ENCODE peak calls at places on chromosomes 16 and 17, in six cellular contexts. One of them, this sample, is unnamed.

GRCh38 chr17:75830168-75831031 is 13.8 kb downstream of the UNC13D start:
- DNase-seq in endothelial cell: peak; percentile 70
- DNase-seq in fibroblast of the aortic adventitia: no peak
- DNase-seq in lower lobe of right lung: no peak
- DNase-seq in neural crest cell: peak; percentile 69
- DNase-seq in MM.1S: no peak
- DNase-seq in this sample: peak; percentile 65

GRCh38 chr16:6891486-6891885 is 441.2 kb upstream of the RBFOX1 start:
- DNase-seq in endothelial cell: no peak
- DNase-seq in fibroblast of the aortic adventitia: no peak
- DNase-seq in lower lobe of right lung: no peak
- DNase-seq in neural crest cell: no peak
- DNase-seq in MM.1S: no peak
- DNase-seq in this sample: no peak

GRCh38 chr17:39264119-39264518 is 38.4 kb upstream of the STAC2 start:
- DNase-seq in endothelial cell: no peak
- DNase-seq in fibroblast of the aortic adventitia: peak; percentile 70
- DNase-seq in lower lobe of right lung: no peak
- DNase-seq in neural crest cell: no peak
- DNase-seq in MM.1S: no peak
- DNase-seq in this sample: no peak

GRCh38 chr17:21510686-21511367 is 134.7 kb downstream of the KCNJ12 start:
- DNase-seq in endothelial cell: no peak
- DNase-seq in fibroblast of the aortic adventitia: no peak
- DNase-seq in lower lobe of right lung: no peak
- DNase-seq in neural crest cell: no peak
- DNase-seq in MM.1S: no peak
- DNase-seq in this sample: no peak

GRCh38 chr17:21285164-21286065 is 904 bp downstream of the MAP2K3 start:
- DNase-seq in endothelial cell: no peak
- DNase-seq in fibroblast of the aortic adventitia: peak; percentile 50
- DNase-seq in lower lobe of right lung: no peak
- DNase-seq in neural crest cell: no peak
- DNase-seq in MM.1S: no peak
- DNase-seq in this sample: peak; percentile 32

GRCh38 chr16:8963825-8964441 is at the start of gene USP7:
- DNase-seq in endothelial cell: peak; percentile 92
- DNase-seq in fibroblast of the aortic adventitia: peak; percentile 82
- DNase-seq in lower lobe of right lung: peak; percentile 96
- DNase-seq in neural crest cell: peak; percentile 83
- DNase-seq in MM.1S: peak; percentile 90
- DNase-seq in this sample: peak; percentile 97

GRCh38 chr17:16428098-16428882 is 12.9 kb downstream of the TRPV2 start:
- DNase-seq in endothelial cell: peak; percentile 69
- DNase-seq in fibroblast of the aortic adventitia: peak; percentile 49
- DNase-seq in lower lobe of right lung: peak; percentile 70
- DNase-seq in neural crest cell: peak; percentile 62
- DNase-seq in MM.1S: no peak
- DNase-seq in this sample: no peak

GRCh38 chr16:7613518-7613917 is 280.9 kb downstream of the RBFOX1 start:
- DNase-seq in endothelial cell: no peak
- DNase-seq in fibroblast of the aortic adventitia: no peak
- DNase-seq in lower lobe of right lung: no peak
- DNase-seq in neural crest cell: no peak
- DNase-seq in MM.1S: no peak
- DNase-seq in this sample: no peak

GRCh38 chr16:88455610-88456355 is 2.7 kb downstream of the ZFPM1 start:
- DNase-seq in endothelial cell: peak; percentile 53
- DNase-seq in fibroblast of the aortic adventitia: peak; percentile 65
- DNase-seq in lower lobe of right lung: no peak
- DNase-seq in neural crest cell: peak; percentile 43
- DNase-seq in MM.1S: peak; percentile 64
- DNase-seq in this sample: peak; percentile 90

GRCh38 chr17:49616086-49616485 is 40.4 kb downstream of the NXPH3 start:
- DNase-seq in endothelial cell: no peak
- DNase-seq in fibroblast of the aortic adventitia: peak; percentile 32
- DNase-seq in lower lobe of right lung: no peak
- DNase-seq in neural crest cell: no peak
- DNase-seq in MM.1S: peak; percentile 12
- DNase-seq in this sample: no peak

GRCh38 chr16:23026777-23027362 is 122.4 kb downstream of the USP31 start:
- DNase-seq in endothelial cell: peak; percentile 54
- DNase-seq in fibroblast of the aortic adventitia: peak; percentile 16
- DNase-seq in lower lobe of right lung: no peak
- DNase-seq in neural crest cell: peak; percentile 57
- DNase-seq in MM.1S: no peak
- DNase-seq in this sample: no peak

GRCh38 chr16:82016268-82016667 is 5.0 kb upstream of the SDR42E1 start:
- DNase-seq in endothelial cell: peak; percentile 11
- DNase-seq in fibroblast of the aortic adventitia: peak; percentile 72
- DNase-seq in lower lobe of right lung: no peak
- DNase-seq in neural crest cell: no peak
- DNase-seq in MM.1S: peak; percentile 11
- DNase-seq in this sample: no peak

GRCh38 chr17:78573955-78574354 is 3.2 kb downstream of the DNAH17 start:
- DNase-seq in endothelial cell: no peak
- DNase-seq in fibroblast of the aortic adventitia: no peak
- DNase-seq in lower lobe of right lung: no peak
- DNase-seq in neural crest cell: no peak
- DNase-seq in MM.1S: no peak
- DNase-seq in this sample: no peak
- TF ChIP-seq CTCF in endothelial cell: no peak
- TF ChIP-seq CTCF in fibroblast of the aortic adventitia: no peak
- TF ChIP-seq CTCF in lower lobe of right lung: no peak
- TF ChIP-seq CTCF in neural crest cell: no peak
- TF ChIP-seq CTCF in MM.1S: no peak
- TF ChIP-seq CTCF in this sample: no peak

DNA sequence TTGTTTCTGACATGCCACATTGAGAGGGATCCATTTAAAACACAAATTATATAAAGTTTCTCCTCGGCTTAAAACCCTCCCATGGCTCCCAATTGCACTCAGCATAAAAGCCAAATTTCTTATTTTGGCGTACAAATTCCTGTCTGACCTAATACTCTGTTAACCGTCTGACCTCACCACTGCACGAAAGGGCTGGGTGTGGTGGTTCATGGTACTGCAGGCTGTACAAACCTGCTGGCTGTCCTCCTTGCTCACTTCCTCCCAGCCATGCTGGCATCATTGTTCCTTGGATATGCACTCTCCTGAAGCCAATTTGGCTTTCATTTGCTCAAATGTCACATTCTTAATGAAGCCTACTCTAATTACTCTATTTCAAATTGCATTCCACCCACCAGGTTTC is 301.6 kb upstream of the C16orf82 start:
- DNase-seq in endothelial cell: peak; percentile 18
- DNase-seq in fibroblast of the aortic adventitia: no peak
- DNase-seq in lower lobe of right lung: no peak
- DNase-seq in neural crest cell: peak; percentile 12
- DNase-seq in MM.1S: no peak
- DNase-seq in this sample: no peak
- TF ChIP-seq CTCF in endothelial cell: peak; percentile 33
- TF ChIP-seq CTCF in fibroblast of the aortic adventitia: peak; percentile 43
- TF ChIP-seq CTCF in lower lobe of right lung: peak; percentile 32
- TF ChIP-seq CTCF in neural crest cell: peak; percentile 54
- TF ChIP-seq CTCF in MM.1S: peak; percentile 23
- TF ChIP-seq CTCF in this sample: no peak

GRCh38 chr17:18139949-18140348 is 31.4 kb downstream of the MYO15A start:
- DNase-seq in endothelial cell: no peak
- DNase-seq in fibroblast of the aortic adventitia: peak; percentile 16
- DNase-seq in lower lobe of right lung: no peak
- DNase-seq in neural crest cell: no peak
- DNase-seq in MM.1S: no peak
- DNase-seq in this sample: peak; percentile 74
- TF ChIP-seq CTCF in endothelial cell: no peak
- TF ChIP-seq CTCF in fibroblast of the aortic adventitia: peak; percentile 35
- TF ChIP-seq CTCF in lower lobe of right lung: no peak
- TF ChIP-seq CTCF in neural crest cell: no peak
- TF ChIP-seq CTCF in MM.1S: no peak
- TF ChIP-seq CTCF in this sample: peak; percentile 48

GRCh38 chr17:45794840-45795239 is 10.7 kb downstream of the CRHR1 start:
- DNase-seq in endothelial cell: peak; percentile 39
- DNase-seq in fibroblast of the aortic adventitia: no peak
- DNase-seq in lower lobe of right lung: no peak
- DNase-seq in neural crest cell: no peak
- DNase-seq in MM.1S: no peak
- DNase-seq in this sample: no peak
- TF ChIP-seq CTCF in endothelial cell: no peak
- TF ChIP-seq CTCF in fibroblast of the aortic adventitia: no peak
- TF ChIP-seq CTCF in lower lobe of right lung: no peak
- TF ChIP-seq CTCF in neural crest cell: no peak
- TF ChIP-seq CTCF in MM.1S: no peak
- TF ChIP-seq CTCF in this sample: no peak

DNA sequence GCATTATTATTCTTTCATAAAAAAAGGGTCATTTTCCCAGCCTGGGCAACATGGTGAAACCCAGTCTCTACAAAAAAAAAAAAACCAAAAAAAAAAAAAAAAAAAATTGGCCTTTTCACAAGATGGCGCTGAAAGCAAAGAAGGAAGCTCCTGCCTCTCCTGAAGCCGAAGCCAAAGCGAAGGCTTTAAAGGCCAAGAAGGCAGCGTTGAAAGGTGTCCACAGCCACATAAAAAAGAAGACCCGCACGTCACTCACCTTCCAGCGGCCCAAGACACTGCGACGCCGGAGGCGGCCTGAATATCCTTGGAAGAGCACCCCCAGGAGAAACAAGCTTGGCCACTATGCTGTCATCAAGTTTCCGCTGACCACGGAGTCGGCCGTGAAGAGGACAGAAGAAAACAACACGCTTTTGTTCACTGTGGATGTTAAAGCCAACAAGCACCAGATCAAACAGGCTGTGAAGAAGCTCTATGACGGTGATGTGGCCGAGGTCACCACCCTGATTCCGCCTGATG is 4.9 kb upstream of the PGAP6 start:
- DNase-seq in endothelial cell: no peak
- DNase-seq in fibroblast of the aortic adventitia: no peak
- DNase-seq in lower lobe of right lung: no peak
- DNase-seq in neural crest cell: peak; percentile 36
- DNase-seq in MM.1S: peak; percentile 59
- DNase-seq in this sample: no peak
- TF ChIP-seq CTCF in endothelial cell: no peak
- TF ChIP-seq CTCF in fibroblast of the aortic adventitia: no peak
- TF ChIP-seq CTCF in lower lobe of right lung: no peak
- TF ChIP-seq CTCF in neural crest cell: no peak
- TF ChIP-seq CTCF in MM.1S: no peak
- TF ChIP-seq CTCF in this sample: no peak